ENCODE peak calls at places on chromosome 7, in nine cellular contexts. One of them, this sample, is unnamed.

GRCh38 chr7:18420176-18420575 is 75.4 kb upstream of the HDAC9 start:
- DNase-seq in GM23248: no peak
- DNase-seq in neural progenitor cell: no peak
- DNase-seq in PC-3: no peak
- DNase-seq in GM23338: no peak
- DNase-seq in hepatocyte: no peak
- DNase-seq in SK-N-SH: no peak
- DNase-seq in HCT116: no peak
- DNase-seq in MM.1S: no peak
- DNase-seq in this sample: no peak

GRCh38 chr7:151315038-151315655 is 26.5 kb upstream of the NUB1 start:
- DNase-seq in GM23248: peak
- DNase-seq in neural progenitor cell: peak
- DNase-seq in PC-3: peak
- DNase-seq in GM23338: peak
- DNase-seq in hepatocyte: peak
- DNase-seq in SK-N-SH: peak
- DNase-seq in HCT116: peak
- DNase-seq in MM.1S: peak
- DNase-seq in this sample: peak

GRCh38 chr7:601573-602340 is 82.1 kb upstream of the PDGFA start:
- DNase-seq in GM23248: peak
- DNase-seq in neural progenitor cell: no peak
- DNase-seq in PC-3: no peak
- DNase-seq in GM23338: no peak
- DNase-seq in hepatocyte: no peak
- DNase-seq in SK-N-SH: no peak
- DNase-seq in HCT116: no peak
- DNase-seq in MM.1S: no peak
- DNase-seq in this sample: no peak

GRCh38 chr7:36460811-36461429 is 71.3 kb downstream of the ANLN start:
- DNase-seq in GM23248: no peak
- DNase-seq in neural progenitor cell: no peak
- DNase-seq in PC-3: no peak
- DNase-seq in GM23338: no peak
- DNase-seq in hepatocyte: no peak
- DNase-seq in SK-N-SH: no peak
- DNase-seq in HCT116: no peak
- DNase-seq in MM.1S: no peak
- DNase-seq in this sample: no peak

GRCh38 chr7:93535616-93536015 is 38.9 kb downstream of the CALCR start:
- DNase-seq in GM23248: no peak
- DNase-seq in neural progenitor cell: no peak
- DNase-seq in PC-3: no peak
- DNase-seq in GM23338: no peak
- DNase-seq in hepatocyte: no peak
- DNase-seq in SK-N-SH: no peak
- DNase-seq in HCT116: no peak
- DNase-seq in MM.1S: peak
- DNase-seq in this sample: no peak

GRCh38 chr7:68421712-68422111 is 1176.6 kb upstream of the AUTS2 start:
- DNase-seq in GM23248: no peak
- DNase-seq in neural progenitor cell: no peak
- DNase-seq in PC-3: no peak
- DNase-seq in GM23338: no peak
- DNase-seq in hepatocyte: no peak
- DNase-seq in SK-N-SH: no peak
- DNase-seq in HCT116: no peak
- DNase-seq in MM.1S: no peak
- DNase-seq in this sample: no peak

GRCh38 chr7:37408241-37408884 is 40.3 kb downstream of the ELMO1 start:
- DNase-seq in GM23248: no peak
- DNase-seq in neural progenitor cell: no peak
- DNase-seq in PC-3: no peak
- DNase-seq in GM23338: no peak
- DNase-seq in hepatocyte: no peak
- DNase-seq in SK-N-SH: peak
- DNase-seq in HCT116: no peak
- DNase-seq in MM.1S: peak
- DNase-seq in this sample: no peak

GRCh38 chr7:134357486-134357885 is 40.8 kb upstream of the SLC35B4 start:
- DNase-seq in GM23248: peak
- DNase-seq in neural progenitor cell: no peak
- DNase-seq in PC-3: no peak
- DNase-seq in GM23338: peak
- DNase-seq in hepatocyte: no peak
- DNase-seq in SK-N-SH: no peak
- DNase-seq in HCT116: no peak
- DNase-seq in MM.1S: no peak
- DNase-seq in this sample: peak

GRCh38 chr7:16532272-16532671 is 5.6 kb downstream of the LRRC72 start:
- DNase-seq in GM23248: no peak
- DNase-seq in neural progenitor cell: no peak
- DNase-seq in PC-3: no peak
- DNase-seq in GM23338: no peak
- DNase-seq in hepatocyte: no peak
- DNase-seq in SK-N-SH: no peak
- DNase-seq in HCT116: no peak
- DNase-seq in MM.1S: no peak
- DNase-seq in this sample: no peak

GRCh38 chr7:25215694-25216335 is 12.5 kb downstream of the NPVF start:
- DNase-seq in GM23248: no peak
- DNase-seq in neural progenitor cell: no peak
- DNase-seq in PC-3: no peak
- DNase-seq in GM23338: peak
- DNase-seq in hepatocyte: no peak
- DNase-seq in SK-N-SH: no peak
- DNase-seq in HCT116: no peak
- DNase-seq in MM.1S: no peak
- DNase-seq in this sample: peak

GRCh38 chr7:91847881-91848599 is 32.5 kb downstream of the MTERF1 start:
- DNase-seq in GM23248: no peak
- DNase-seq in neural progenitor cell: peak
- DNase-seq in PC-3: no peak
- DNase-seq in GM23338: no peak
- DNase-seq in hepatocyte: no peak
- DNase-seq in SK-N-SH: no peak
- DNase-seq in HCT116: no peak
- DNase-seq in MM.1S: no peak
- DNase-seq in this sample: no peak

GRCh38 chr7:74372511-74373111 is 81.1 kb upstream of the GTF2IRD1 start:
- DNase-seq in GM23248: no peak
- DNase-seq in neural progenitor cell: peak
- DNase-seq in PC-3: no peak
- DNase-seq in GM23338: peak
- DNase-seq in hepatocyte: peak
- DNase-seq in SK-N-SH: no peak
- DNase-seq in HCT116: no peak
- DNase-seq in MM.1S: no peak
- DNase-seq in this sample: no peak
- H3K4me3 ChIP-seq in GM23248: no peak
- H3K4me3 ChIP-seq in neural progenitor cell: peak
- H3K4me3 ChIP-seq in PC-3: no peak
- H3K4me3 ChIP-seq in GM23338: peak
- H3K4me3 ChIP-seq in hepatocyte: no peak
- H3K4me3 ChIP-seq in SK-N-SH: no peak
- H3K4me3 ChIP-seq in HCT116: no peak
- H3K4me3 ChIP-seq in MM.1S: no peak
- H3K4me3 ChIP-seq in this sample: no peak

GRCh38 chr7:128366290-128366689 is 4.8 kb upstream of the PRRT4 start:
- DNase-seq in GM23248: no peak
- DNase-seq in neural progenitor cell: no peak
- DNase-seq in PC-3: no peak
- DNase-seq in GM23338: no peak
- DNase-seq in hepatocyte: no peak
- DNase-seq in SK-N-SH: no peak
- DNase-seq in HCT116: no peak
- DNase-seq in MM.1S: no peak
- DNase-seq in this sample: no peak
- TF ChIP-seq EZH2phosphoT487 in GM23248: no peak
- TF ChIP-seq EZH2phosphoT487 in neural progenitor cell: no peak
- TF ChIP-seq EZH2phosphoT487 in PC-3: no peak
- TF ChIP-seq EZH2phosphoT487 in GM23338: no peak
- TF ChIP-seq EZH2phosphoT487 in hepatocyte: no peak
- TF ChIP-seq EZH2phosphoT487 in SK-N-SH: no peak
- TF ChIP-seq EZH2phosphoT487 in HCT116: no peak
- TF ChIP-seq EZH2phosphoT487 in MM.1S: no peak
- TF ChIP-seq EZH2phosphoT487 in this sample: no peak

DNA sequence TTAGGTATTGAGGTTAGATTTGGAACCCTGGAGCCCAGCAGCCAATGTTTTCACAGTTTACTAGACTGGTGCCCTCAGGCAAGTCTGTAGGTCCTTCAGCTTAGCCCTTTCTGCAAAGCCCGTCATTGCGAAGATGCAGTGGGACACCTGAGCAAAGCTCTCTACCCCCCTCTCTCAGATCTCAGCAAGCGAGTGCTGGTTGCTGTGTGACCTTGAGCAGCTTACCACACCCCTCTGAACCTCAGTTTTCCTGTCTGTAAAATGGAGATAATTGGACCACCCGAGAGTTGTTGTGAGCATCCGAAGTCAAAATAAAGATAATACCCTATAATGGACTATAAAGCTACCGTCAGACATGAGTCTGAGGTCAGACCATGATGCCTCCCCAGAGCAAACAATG is 3.7 kb downstream of the NPC1L1 start:
- DNase-seq in GM23248: no peak
- DNase-seq in neural progenitor cell: no peak
- DNase-seq in PC-3: no peak
- DNase-seq in GM23338: no peak
- DNase-seq in hepatocyte: no peak
- DNase-seq in SK-N-SH: no peak
- DNase-seq in HCT116: no peak
- DNase-seq in MM.1S: no peak
- DNase-seq in this sample: no peak
- H3K4me3 ChIP-seq in GM23248: no peak
- H3K4me3 ChIP-seq in neural progenitor cell: no peak
- H3K4me3 ChIP-seq in PC-3: no peak
- H3K4me3 ChIP-seq in GM23338: no peak
- H3K4me3 ChIP-seq in hepatocyte: no peak
- H3K4me3 ChIP-seq in SK-N-SH: no peak
- H3K4me3 ChIP-seq in HCT116: no peak
- H3K4me3 ChIP-seq in MM.1S: no peak
- H3K4me3 ChIP-seq in this sample: no peak

GRCh38 chr7:32048970-32049369 is 21.2 kb downstream of the PDE1C start:
- DNase-seq in GM23248: no peak
- DNase-seq in neural progenitor cell: no peak
- DNase-seq in PC-3: no peak
- DNase-seq in GM23338: no peak
- DNase-seq in hepatocyte: no peak
- DNase-seq in SK-N-SH: no peak
- DNase-seq in HCT116: no peak
- DNase-seq in MM.1S: no peak
- DNase-seq in this sample: no peak

GRCh38 chr7:32044739-32045138 is 25.5 kb downstream of the PDE1C start:
- DNase-seq in GM23248: no peak
- DNase-seq in neural progenitor cell: no peak
- DNase-seq in PC-3: no peak
- DNase-seq in GM23338: peak
- DNase-seq in hepatocyte: no peak
- DNase-seq in SK-N-SH: no peak
- DNase-seq in HCT116: no peak
- DNase-seq in MM.1S: no peak
- DNase-seq in this sample: no peak

GRCh38 chr7:32045228-32045627 is 25.0 kb downstream of the PDE1C start:
- DNase-seq in GM23248: no peak
- DNase-seq in neural progenitor cell: no peak
- DNase-seq in PC-3: peak
- DNase-seq in GM23338: no peak
- DNase-seq in hepatocyte: no peak
- DNase-seq in SK-N-SH: no peak
- DNase-seq in HCT116: no peak
- DNase-seq in MM.1S: no peak
- DNase-seq in this sample: no peak

GRCh38 chr7:32047801-32048200 is 22.4 kb downstream of the PDE1C start:
- DNase-seq in GM23248: no peak
- DNase-seq in neural progenitor cell: no peak
- DNase-seq in PC-3: no peak
- DNase-seq in GM23338: no peak
- DNase-seq in hepatocyte: no peak
- DNase-seq in SK-N-SH: no peak
- DNase-seq in HCT116: no peak
- DNase-seq in MM.1S: no peak
- DNase-seq in this sample: no peak

GRCh38 chr7:32047075-32047474 is 23.1 kb downstream of the PDE1C start:
- DNase-seq in GM23248: no peak
- DNase-seq in neural progenitor cell: no peak
- DNase-seq in PC-3: peak
- DNase-seq in GM23338: no peak
- DNase-seq in hepatocyte: no peak
- DNase-seq in SK-N-SH: no peak
- DNase-seq in HCT116: no peak
- DNase-seq in MM.1S: no peak
- DNase-seq in this sample: no peak
- TF ChIP-seq EZH2phosphoT487 in GM23248: no peak
- TF ChIP-seq EZH2phosphoT487 in neural progenitor cell: no peak
- TF ChIP-seq EZH2phosphoT487 in PC-3: no peak
- TF ChIP-seq EZH2phosphoT487 in GM23338: no peak
- TF ChIP-seq EZH2phosphoT487 in hepatocyte: no peak
- TF ChIP-seq EZH2phosphoT487 in SK-N-SH: no peak
- TF ChIP-seq EZH2phosphoT487 in HCT116: no peak
- TF ChIP-seq EZH2phosphoT487 in MM.1S: no peak
- TF ChIP-seq EZH2phosphoT487 in this sample: no peak

GRCh38 chr7:29091722-29092121 is 54.6 kb downstream of the CPVL start:
- DNase-seq in GM23248: peak
- DNase-seq in neural progenitor cell: peak
- DNase-seq in PC-3: no peak
- DNase-seq in GM23338: peak
- DNase-seq in hepatocyte: no peak
- DNase-seq in SK-N-SH: no peak
- DNase-seq in HCT116: no peak
- DNase-seq in MM.1S: peak
- DNase-seq in this sample: no peak
- H3K4me3 ChIP-seq in GM23248: peak
- H3K4me3 ChIP-seq in neural progenitor cell: no peak
- H3K4me3 ChIP-seq in PC-3: no peak
- H3K4me3 ChIP-seq in GM23338: no peak
- H3K4me3 ChIP-seq in hepatocyte: no peak
- H3K4me3 ChIP-seq in SK-N-SH: no peak
- H3K4me3 ChIP-seq in HCT116: no peak
- H3K4me3 ChIP-seq in MM.1S: peak
- H3K4me3 ChIP-seq in this sample: no peak

DNA sequence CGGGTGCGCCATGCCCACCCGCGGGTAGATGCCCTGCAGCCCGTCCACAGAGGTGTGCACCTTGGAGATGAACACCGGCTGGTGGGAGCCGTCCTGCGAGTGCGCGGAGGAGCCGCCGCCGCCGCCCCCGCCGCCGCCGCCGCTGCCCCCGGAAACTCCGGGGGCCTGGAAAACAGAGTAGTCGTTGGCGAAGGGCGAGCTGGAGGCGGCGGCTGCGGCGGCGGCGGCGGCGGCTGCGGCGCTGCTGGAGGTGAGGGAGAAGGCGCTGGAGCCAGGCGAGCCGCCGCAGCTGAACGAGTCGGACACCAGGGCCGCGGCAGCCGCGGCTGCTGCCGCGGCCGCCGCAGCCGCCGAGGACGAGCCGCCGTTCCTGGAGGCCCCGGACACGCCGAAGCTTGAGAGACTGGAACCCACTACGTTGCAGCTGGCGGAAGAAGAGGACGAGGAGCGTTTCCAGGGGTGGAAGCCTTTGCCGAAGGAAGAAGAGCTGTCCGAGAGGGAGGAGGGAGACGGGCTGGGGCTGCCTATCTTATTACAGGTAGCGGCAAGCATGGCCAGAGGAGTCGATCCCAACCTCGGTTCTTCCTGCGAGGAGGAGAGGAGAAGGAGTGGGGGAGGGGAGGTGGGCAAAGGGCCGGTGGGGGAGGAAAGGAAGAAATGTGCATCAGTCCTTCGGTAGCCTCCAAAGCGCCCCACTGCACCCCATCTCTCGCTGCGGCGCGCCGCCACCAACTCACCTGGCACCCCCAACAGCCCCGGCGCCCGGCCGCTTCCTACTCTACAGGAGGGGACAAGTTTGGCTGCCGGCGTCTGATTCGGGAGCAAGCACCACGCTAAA is 1.3 kb downstream of the SP8 start:
- DNase-seq in GM23248: peak
- DNase-seq in neural progenitor cell: peak
- DNase-seq in PC-3: peak
- DNase-seq in GM23338: peak
- DNase-seq in hepatocyte: peak
- DNase-seq in SK-N-SH: peak
- DNase-seq in HCT116: no peak
- DNase-seq in MM.1S: no peak
- DNase-seq in this sample: no peak
- TF ChIP-seq EZH2phosphoT487 in GM23248: no peak
- TF ChIP-seq EZH2phosphoT487 in neural progenitor cell: no peak
- TF ChIP-seq EZH2phosphoT487 in PC-3: no peak
- TF ChIP-seq EZH2phosphoT487 in GM23338: no peak
- TF ChIP-seq EZH2phosphoT487 in hepatocyte: no peak
- TF ChIP-seq EZH2phosphoT487 in SK-N-SH: no peak
- TF ChIP-seq EZH2phosphoT487 in HCT116: no peak
- TF ChIP-seq EZH2phosphoT487 in MM.1S: no peak
- TF ChIP-seq EZH2phosphoT487 in this sample: no peak